ENCODE peak calls at places on chromosomes 1 and 21, in six cellular contexts. J, Z, S, G, P and L are unnamed samples.

GRCh38 chr1:63907051-63907450 is 133.2 kb downstream of the ROR1 start:
- DNase-seq in J (no peak), Z (no peak), S (no peak), G (no peak), P (no peak), L (no peak)

GRCh38 chr1:178192686-178193085 is 98.8 kb downstream of the RASAL2 start:
- DNase-seq in J (no peak), Z (no peak), S (peak), G (no peak), P (peak), L (peak)

GRCh38 chr1:156726549-156727226 is 1.6 kb upstream of the METTL25B start:
- DNase-seq in J (no peak), Z (no peak), S (peak), G (no peak), P (peak), L (peak)

GRCh38 chr1:54497338-54497737 is 50.7 kb upstream of the ACOT11 start:
- DNase-seq in J (no peak), Z (no peak), S (no peak), G (no peak), P (no peak), L (no peak)

GRCh38 chr1:167057297-167057688 is 32.9 kb downstream of the GPA33 start:
- DNase-seq in J (no peak), Z (no peak), S (peak), G (peak), P (peak), L (peak)

GRCh38 chr21:35268817-35269216 is 219.7 kb upstream of the RUNX1 start:
- DNase-seq in J (no peak), Z (no peak), S (no peak), G (no peak), P (no peak), L (no peak)

GRCh38 chr1:27405074-27405473 is 12.7 kb downstream of the GPR3 start:
- DNase-seq in J (peak), Z (peak), S (peak), G (peak), P (no peak), L (peak)

GRCh38 chr1:220878223-220879081 is 791 bp upstream of the HLX start:
- DNase-seq in J (peak), Z (no peak), S (peak), G (no peak), P (no peak), L (no peak)

GRCh38 chr1:203189951-203190352 is 3.4 kb upstream of the CHI3L1 start:
- DNase-seq in J (peak), Z (peak), S (no peak), G (no peak), P (no peak), L (no peak)

GRCh38 chr1:31368611-31369107 is 4.2 kb downstream of the FABP3 start:
- DNase-seq in J (no peak), Z (no peak), S (no peak), G (no peak), P (no peak), L (no peak)

GRCh38 chr1:10615932-10616671 is 141.4 kb downstream of the PEX14 start:
- DNase-seq in J (no peak), Z (no peak), S (no peak), G (no peak), P (no peak), L (no peak)

GRCh38 chr1:226702957-226703831 is 35.9 kb downstream of the ITPKB start:
- DNase-seq in J (peak), Z (peak), S (peak), G (peak), P (no peak), L (peak)

GRCh38 chr1:12179111-12179519 is 12.3 kb downstream of the TNFRSF1B start:
- DNase-seq in J (peak), Z (no peak), S (peak), G (no peak), P (peak), L (no peak)

GRCh38 chr1:17561252-17561558 is 21.7 kb downstream of the ARHGEF10L start:
- DNase-seq in J (peak), Z (peak), S (peak), G (no peak), P (peak), L (peak)